ENCODE peak calls at places on chromosomes 13 and 19, in eight cellular contexts. S is naive thymus-derived CD4-positive, alpha-beta T cell; J is CD4-positive, alpha-beta T cell; H is mesothelial cell of epicardium; F is central memory CD4-positive, alpha-beta T cell; N is H54; A is HTR-8/SVneo; M is H9. G is an unnamed sample.
A peak's percentile ranks its signal among the peaks of the same experiment; 100 is the strongest.

GRCh38 chr13:32496574-32497160 is 41.9 kb downstream of the N4BP2L2 start:
- DNase-seq in J (no peak), H (no peak), S (no peak), M (no peak), F (no peak), N (no peak), A (no peak), G (no peak)

GRCh38 chr13:105774739-105775460 is 760.6 kb downstream of the EFNB2 start:
- DNase-seq in A (no peak), S (no peak), M (no peak), F (no peak), H (no peak), J (no peak), N (no peak), G (no peak)

GRCh38 chr19:45825263-45825605 is 10.1 kb upstream of the RSPH6A start:
- DNase-seq in F (no peak), N (no peak), A (no peak), J (no peak), S (no peak), H (no peak), M (no peak), G (no peak)

GRCh38 chr19:38729653-38730469 is 14.4 kb downstream of the CAPN12 start:
- DNase-seq in J (peak; percentile 83), S (peak; percentile 72), N (peak; percentile 66), F (peak; percentile 58), A (peak; percentile 54), M (peak; percentile 89), H (peak; percentile 59), G (peak; percentile 71)

GRCh38 chr13:112897603-112897955 is 71.4 kb upstream of the MCF2L start:
- DNase-seq in A (no peak), F (no peak), M (no peak), S (no peak), J (no peak), N (no peak), H (no peak), G (no peak)

GRCh38 chr19:55406869-55407624 is 541 bp downstream of the UBE2S start:
- DNase-seq in M (no peak), N (no peak), H (no peak), S (no peak), J (peak; percentile 51), A (no peak), F (no peak), G (peak; percentile 47)

GRCh38 chr13:31725841-31726240 is 13.5 kb upstream of the RXFP2 start:
- DNase-seq in M (no peak), J (no peak), N (no peak), A (no peak), S (no peak), H (no peak), F (no peak), G (no peak)

GRCh38 chr19:35546532-35546931 is 1.1 kb downstream of the TMEM147 start:
- DNase-seq in A (no peak), H (no peak), J (no peak), N (no peak), F (no peak), M (no peak), S (no peak), G (no peak)

GRCh38 chr13:102892504-102892903 is 46.7 kb downstream of the ERCC5 start:
- DNase-seq in H (no peak), A (no peak), S (no peak), J (no peak), F (no peak), N (no peak), M (no peak), G (no peak)

GRCh38 chr19:42271861-42272534 is 2.9 kb downstream of the CIC start:
- DNase-seq in H (peak; percentile 20), J (no peak), N (no peak), F (no peak), M (no peak), A (no peak), S (no peak), G (no peak)

GRCh38 chr13:112892759-112893569 is 76.0 kb upstream of the MCF2L start:
- DNase-seq in F (no peak), J (no peak), A (no peak), M (no peak), S (no peak), H (no peak), N (no peak), G (peak; percentile 59)

GRCh38 chr13:29402168-29402621 is 193.3 kb downstream of the SLC7A1 start:
- DNase-seq in J (no peak), F (no peak), A (no peak), H (no peak), S (no peak), N (no peak), M (no peak), G (no peak)